ENCODE peak calls at places on chromosomes 3 and 15, in four cellular contexts. H is GM12878, O is HepG2, U is H1. C is an unnamed sample.

GRCh38 chr3:9552252-9552999 is 1.2 kb downstream of the LHFPL4 start:
- DNase-seq in U (peak; percentile 75), H (no peak), O (no peak), C (peak; percentile 84)

GRCh38 chr3:116007000-116007399 is 383.7 kb downstream of the GAP43 start:
- DNase-seq in U (no peak), O (no peak), H (no peak), C (no peak)

GRCh38 chr15:63832620-63833245 is 1.0 kb downstream of the HERC1 start:
- DNase-seq in H (no peak), U (no peak), O (no peak), C (no peak)

GRCh38 chr3:79030157-79030556 is 737.6 kb downstream of the ROBO1 start:
- DNase-seq in U (no peak), O (no peak), H (no peak), C (no peak)

GRCh38 chr3:184361932-184362667 is 590 bp downstream of the POLR2H start:
- DNase-seq in H (no peak), U (no peak), O (no peak), C (peak; percentile 76)

GRCh38 chr3:16536344-16536663 is 22.8 kb upstream of the RFTN1 start:
- DNase-seq in O (no peak), U (no peak), H (no peak), C (no peak)

GRCh38 chr3:12400795-12401194 is 83.5 kb upstream of the TSEN2 start:
- DNase-seq in O (no peak), H (no peak), U (no peak), C (no peak)

GRCh38 chr3:184354121-184354728 is 7.2 kb downstream of the CLCN2 start:
- DNase-seq in O (peak; percentile 18), H (no peak), U (no peak), C (peak; percentile 79)

GRCh38 chr3:69294014-69294771 is 91.7 kb downstream of the FRMD4B start:
- DNase-seq in H (no peak), U (no peak), O (no peak), C (no peak)

GRCh38 chr3:53794597-53794996 is 51.6 kb downstream of the CHDH start:
- DNase-seq in O (no peak), U (no peak), H (no peak), C (no peak)

GRCh38 chr15:41578736-41579383 is 19.8 kb downstream of the TYRO3 start:
- DNase-seq in O (no peak), U (no peak), H (no peak), C (no peak)

GRCh38 chr3:80890571-80890970 is 870.9 kb downstream of the GBE1 start:
- DNase-seq in O (no peak), H (no peak), U (no peak), C (no peak)

GRCh38 chr15:59553879-59554735 is 57.5 kb upstream of the GCNT3 start:
- DNase-seq in H (no peak), O (peak; percentile 100), U (no peak), C (no peak)

GRCh38 chr3:38823186-38823585 is 7.2 kb upstream of the SCN10A start:
- DNase-seq in O (no peak), H (no peak), U (no peak), C (no peak)

GRCh38 chr3:12903000-12903800 is 61.8 kb upstream of the RPL32 start:
- DNase-seq in O (no peak), U (no peak), H (no peak), C (no peak)

GRCh38 chr15:38255690-38256089 is 3.1 kb downstream of the SPRED1 start:
- DNase-seq in O (no peak), H (no peak), U (no peak), C (no peak)

GRCh38 chr3:158352551-158352950 is 218.4 kb upstream of the MLF1 start:
- DNase-seq in O (no peak), H (no peak), U (no peak), C (no peak)

GRCh38 chr3:100796556-100796955 is 87.3 kb downstream of the TFG start:
- DNase-seq in O (no peak), H (peak; percentile 12), U (no peak), C (no peak)

GRCh38 chr3:13123266-13123665 is 50.0 kb upstream of the IQSEC1 start:
- DNase-seq in U (no peak), H (no peak), O (no peak), C (no peak)

GRCh38 chr15:90266061-90266431 is 574 bp downstream of the NGRN start:
- DNase-seq in U (no peak), H (no peak), O (no peak), C (peak; percentile 48)

GRCh38 chr3:66486646-66487045 is 14.2 kb downstream of the LRIG1 start:
- DNase-seq in U (no peak), H (no peak), O (no peak), C (no peak)

GRCh38 chr3:194251891-194252560 is 99.1 kb downstream of the CPN2 start:
- DNase-seq in O (no peak), H (no peak), U (no peak), C (no peak)

GRCh38 chr3:141523615-141524375 is 37.0 kb downstream of the RASA2 start:
- DNase-seq in H (no peak), U (no peak), O (no peak), C (no peak)

GRCh38 chr3:141526709-141527108 is 39.9 kb downstream of the RASA2 start:
- DNase-seq in O (no peak), H (no peak), U (no peak), C (no peak)

GRCh38 chr3:141521781-141522180 is 35.0 kb downstream of the RASA2 start:
- DNase-seq in U (no peak), O (no peak), H (no peak), C (no peak)

GRCh38 chr3:141525813-141526212 is 39.0 kb downstream of the RASA2 start:
- DNase-seq in O (no peak), U (no peak), H (no peak), C (no peak)

DNA sequence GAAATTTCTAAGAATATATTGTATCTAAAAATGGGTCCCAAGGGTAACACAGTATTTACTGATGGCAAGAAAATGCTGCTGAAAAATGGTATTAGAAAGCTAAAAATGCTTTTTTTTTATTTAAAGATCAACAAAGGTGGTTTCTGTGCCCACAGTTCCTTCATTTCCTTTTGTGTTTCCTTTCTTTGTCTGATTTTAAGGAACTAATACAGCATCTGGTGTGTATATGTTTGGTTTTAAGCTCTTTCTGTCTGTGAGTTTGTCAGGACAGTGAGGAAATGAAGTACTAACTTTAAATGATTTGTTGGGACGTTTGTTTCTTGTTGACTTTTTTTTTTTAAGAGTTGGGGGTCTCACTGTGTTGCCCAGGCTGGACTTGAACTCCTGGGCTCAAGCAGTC is 38.2 kb downstream of the RASA2 start:
- DNase-seq in U (no peak), O (no peak), H (no peak), C (no peak)
- TF ChIP-seq HDAC6 in U (no peak), O (no peak), H (no peak), C (no peak)

GRCh38 chr3:169847896-169848295 is 21.8 kb downstream of the LRRC31 start:
- DNase-seq in O (no peak), U (no peak), H (no peak), C (no peak)
- TF ChIP-seq HDAC6 in O (no peak), U (no peak), H (no peak), C (no peak)

GRCh38 chr3:106640353-106640752 is 736.9 kb upstream of the CCDC54 start:
- DNase-seq in U (no peak), H (no peak), O (no peak), C (no peak)

GRCh38 chr3:106643684-106644161 is 733.5 kb upstream of the CCDC54 start:
- DNase-seq in H (no peak), O (no peak), U (no peak), C (no peak)
- TF ChIP-seq HDAC6 in H (no peak), O (no peak), U (no peak), C (no peak)

GRCh38 chr15:25708391-25708790 is 154.7 kb downstream of the ATP10A start:
- DNase-seq in O (no peak), H (no peak), U (no peak), C (no peak)

GRCh38 chr15:25707656-25708365 is 155.3 kb downstream of the ATP10A start:
- DNase-seq in U (no peak), H (no peak), O (no peak), C (no peak)

GRCh38 chr15:25706176-25706970 is 156.8 kb downstream of the ATP10A start:
- DNase-seq in U (no peak), H (no peak), O (no peak), C (no peak)

GRCh38 chr15:25703726-25704125 is 159.4 kb downstream of the ATP10A start:
- DNase-seq in O (no peak), H (no peak), U (no peak), C (no peak)

GRCh38 chr15:25705430-25706115 is 157.6 kb downstream of the ATP10A start:
- DNase-seq in U (no peak), O (no peak), H (no peak), C (no peak)
- TF ChIP-seq HDAC6 in U (no peak), O (no peak), H (no peak), C (no peak)

C was measured in K562.